ENCODE peak calls at places on chromosomes 3 and 15, in five cellular contexts. L is AG04450, I is DND-41, O is prostate gland, M is cardiac muscle cell. U is an unnamed sample.

GRCh38 chr3:138093721-138094120 is 21.7 kb downstream of the DZIP1L start:
- DNase-seq in O (no peak), L (no peak), M (no peak), I (no peak), U (no peak)

GRCh38 chr15:61974759-61975158 is 85.5 kb downstream of the VPS13C start:
- DNase-seq in M (no peak), O (no peak), I (no peak), L (no peak), U (no peak)

GRCh38 chr3:192060160-192060783 is 599.3 kb downstream of the PYDC2 start:
- DNase-seq in L (no peak), M (no peak), I (no peak), O (no peak), U (no peak)

GRCh38 chr3:9809239-9809614 is 835 bp upstream of the TTLL3 start:
- DNase-seq in L (no peak), M (no peak), I (no peak), O (no peak), U (no peak)

GRCh38 chr3:88005066-88005465 is 53.7 kb downstream of the CGGBP1 start:
- DNase-seq in I (no peak), L (no peak), M (peak; percentile 12), O (no peak), U (no peak)

GRCh38 chr3:76997733-76998132 is 42.2 kb upstream of the ROBO2 start:
- DNase-seq in M (no peak), O (no peak), I (no peak), L (peak; percentile 36), U (no peak)

GRCh38 chr3:182294696-182295095 is 498.6 kb upstream of the ATP11B start:
- DNase-seq in I (no peak), O (no peak), M (no peak), L (no peak), U (no peak)

GRCh38 chr3:175397407-175397806 is 538.3 kb downstream of the NAALADL2 start:
- DNase-seq in I (no peak), O (no peak), M (no peak), L (no peak), U (no peak)

GRCh38 chr3:157082305-157082981 is 77.5 kb downstream of the CCNL1 start:
- DNase-seq in O (peak; percentile 39), M (no peak), L (no peak), I (no peak), U (no peak)

GRCh38 chr15:48177383-48177874 is 666 bp downstream of the MYEF2 start:
- DNase-seq in I (no peak), L (no peak), O (no peak), M (peak; percentile 38), U (no peak)

GRCh38 chr15:48177875-48178611 is at the start of gene MYEF2:
- DNase-seq in I (peak; percentile 68), O (peak; percentile 39), L (peak; percentile 20), M (peak; percentile 88), U (peak; percentile 39)

GRCh38 chr15:48176957-48177356 is 1.1 kb downstream of the MYEF2 start:
- DNase-seq in M (no peak), O (no peak), L (no peak), I (no peak), U (no peak)

GRCh38 chr15:48176097-48176496 is 2.0 kb downstream of the MYEF2 start:
- DNase-seq in O (no peak), L (no peak), M (no peak), I (no peak), U (no peak)

GRCh38 chr15:48178612-48178931 is 477 bp upstream of the MYEF2 start:
- DNase-seq in I (no peak), L (no peak), M (no peak), O (no peak), U (no peak)
- H3K4me3 ChIP-seq in I (no peak overlapping the region), L (peak overlapping the region; percentile 64), M (peak overlapping the region; percentile 83), O (peak overlapping the region; percentile 61), U (peak overlapping the region; percentile 47)

GRCh38 chr3:72347819-72348319 is 500.4 kb downstream of the SHQ1 start:
- DNase-seq in I (peak; percentile 20), M (peak; percentile 28), L (peak; percentile 44), O (peak; percentile 95), U (no peak)

GRCh38 chr3:72345237-72345878 is 502.9 kb downstream of the SHQ1 start:
- DNase-seq in I (peak; percentile 22), O (no peak), L (no peak), M (no peak), U (no peak)

GRCh38 chr3:72345980-72346379 is 502.3 kb downstream of the SHQ1 start:
- DNase-seq in M (no peak), L (no peak), I (no peak), O (no peak), U (no peak)

GRCh38 chr3:72348357-72348756 is 499.9 kb downstream of the SHQ1 start:
- DNase-seq in L (no peak), M (no peak), I (no peak), O (no peak), U (no peak)

GRCh38 chr3:72346526-72346926 is 501.7 kb downstream of the SHQ1 start:
- DNase-seq in M (no peak), O (no peak), L (peak; percentile 94), I (no peak), U (no peak)
- H3K27ac ChIP-seq in M (no peak overlapping the region), O (no peak overlapping the region), L (peak overlapping the region; percentile 82), I (no peak overlapping the region), U (no peak overlapping the region)

GRCh38 chr15:68276668-68277067 is 877 bp upstream of the FEM1B start:
- DNase-seq in I (no peak), O (no peak), M (no peak), L (no peak), U (no peak)

GRCh38 chr15:68274184-68274848 is 3.2 kb upstream of the FEM1B start:
- DNase-seq in M (no peak), L (no peak), O (no peak), I (no peak), U (no peak)

GRCh38 chr15:68275165-68275746 is 2.3 kb upstream of the FEM1B start:
- DNase-seq in M (no peak), O (peak; percentile 59), L (peak; percentile 68), I (no peak), U (no peak)

GRCh38 chr15:68271854-68272471 is 5.6 kb upstream of the FEM1B start:
- DNase-seq in M (no peak), I (no peak), L (no peak), O (peak; percentile 86), U (no peak)

GRCh38 chr15:68272797-68273271 is 4.7 kb upstream of the FEM1B start:
- DNase-seq in L (no peak), M (no peak), I (no peak), O (no peak), U (no peak)
- H3K4me3 ChIP-seq in L (no peak overlapping the region), M (no peak overlapping the region), I (no peak overlapping the region), O (no peak overlapping the region), U (no peak overlapping the region)

GRCh38 chr3:143090966-143091365 is 28.6 kb upstream of the CHST2 start:
- DNase-seq in M (no peak), L (no peak), I (no peak), O (no peak), U (no peak)

GRCh38 chr3:143091438-143091837 is 28.1 kb upstream of the CHST2 start:
- DNase-seq in O (no peak), L (no peak), I (no peak), M (no peak), U (no peak)

GRCh38 chr3:143090486-143090885 is 29.1 kb upstream of the CHST2 start:
- DNase-seq in M (peak; percentile 33), O (peak; percentile 13), L (no peak), I (no peak), U (no peak)

GRCh38 chr3:143089965-143090364 is 29.6 kb upstream of the CHST2 start:
- DNase-seq in M (no peak), O (no peak), L (no peak), I (no peak), U (no peak)

GRCh38 chr3:143092191-143092590 is 27.4 kb upstream of the CHST2 start:
- DNase-seq in L (no peak), M (no peak), O (no peak), I (no peak), U (no peak)
- H3K27ac ChIP-seq in L (no peak overlapping the region), M (no peak overlapping the region), O (no peak overlapping the region), I (no peak overlapping the region), U (no peak overlapping the region)

GRCh38 chr3:178562143-178562868 is 26.1 kb downstream of the KCNMB2 start:
- DNase-seq in O (no peak), L (no peak), M (no peak), I (no peak), U (no peak)
- H3K4me3 ChIP-seq in O (no peak overlapping the region), L (no peak overlapping the region), M (no peak overlapping the region), I (no peak overlapping the region), U (no peak overlapping the region)

GRCh38 chr3:64687381-64687780 is 419 bp downstream of the ADAMTS9 start:
- DNase-seq in I (no peak), O (peak; percentile 21), L (no peak), M (no peak), U (no peak)
- H3K27ac ChIP-seq in I (no peak overlapping the region), O (peak overlapping the region; percentile 94), L (no peak overlapping the region), M (peak overlapping the region; percentile 95), U (no peak overlapping the region)

GRCh38 chr3:101943028-101943427 is 93.7 kb downstream of the NFKBIZ start:
- DNase-seq in I (no peak), M (no peak), L (no peak), O (no peak), U (no peak)

GRCh38 chr3:101940521-101940992 is 91.2 kb downstream of the NFKBIZ start:
- DNase-seq in O (no peak), L (peak; percentile 91), I (no peak), M (peak; percentile 89), U (no peak)

GRCh38 chr3:101942356-101942755 is 93.0 kb downstream of the NFKBIZ start:
- DNase-seq in M (no peak), O (no peak), L (no peak), I (no peak), U (no peak)

GRCh38 chr3:101939391-101939790 is 90.1 kb downstream of the NFKBIZ start:
- DNase-seq in O (no peak), I (no peak), L (no peak), M (no peak), U (no peak)

DNA sequence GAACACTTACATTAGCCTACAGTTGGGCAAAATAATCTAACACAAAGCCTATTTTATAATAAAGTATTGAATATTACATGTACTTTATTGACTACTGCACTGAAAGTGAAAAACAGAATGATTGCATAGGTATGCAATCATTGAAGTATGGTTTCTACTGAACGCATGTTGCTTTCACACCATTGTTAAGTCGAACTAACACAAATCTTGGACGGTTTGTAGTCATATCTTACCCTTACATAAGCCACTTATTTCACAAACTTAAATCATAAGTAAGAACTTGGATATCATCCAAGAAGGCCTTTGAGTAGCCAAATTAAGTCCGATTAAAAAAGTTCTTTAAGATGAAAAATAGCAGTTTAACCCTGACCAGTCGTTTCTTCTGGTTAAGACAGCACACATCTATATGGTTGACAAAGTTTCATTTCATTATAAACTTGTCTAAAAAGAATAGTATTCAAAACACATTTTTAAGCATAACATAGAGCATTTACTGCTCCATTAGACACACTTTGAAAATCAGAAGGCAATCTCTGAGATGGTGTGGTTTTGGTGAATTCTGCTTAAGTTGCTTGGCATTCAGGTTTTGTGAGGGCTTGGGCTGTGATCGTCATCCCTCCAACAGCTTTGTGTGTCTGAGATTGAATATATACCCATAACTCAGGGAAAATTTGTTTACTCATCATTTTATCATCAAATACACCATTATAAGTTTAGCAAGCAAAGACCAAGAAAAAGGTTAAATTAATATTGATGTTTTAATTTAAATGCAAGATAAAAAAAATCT is 92.1 kb downstream of the NFKBIZ start:
- DNase-seq in M (no peak), I (no peak), L (no peak), O (no peak), U (no peak)
- H3K4me3 ChIP-seq in M (no peak overlapping the region), I (no peak overlapping the region), L (no peak overlapping the region), O (no peak overlapping the region), U (no peak overlapping the region)